ENCODE peak calls at places on chromosomes 5 and 9, in four cellular contexts. K is CD8-positive, alpha-beta memory T cell; P is Right ventricle myocardium superior; G is left ventricle myocardium superior. J is an unnamed sample.

GRCh38 chr5:98468188-98468869 is 305.1 kb upstream of the RGMB start:
- DNase-seq in K (no peak), P (no peak), G (no peak), J (no peak)

GRCh38 chr9:128026255-128027165 is 40.6 kb downstream of the NAIF1 start:
- DNase-seq in K (peak), P (no peak), G (no peak), J (peak)

GRCh38 chr9:16023466-16023865 is 470.6 kb downstream of the CCDC171 start:
- DNase-seq in K (no peak), P (no peak), G (no peak), J (no peak)

GRCh38 chr5:72541501-72542235 is 34.5 kb upstream of the ZNF366 start:
- DNase-seq in K (no peak), P (no peak), G (no peak), J (no peak)

GRCh38 chr9:84917366-84918063 is 248.0 kb downstream of the NTRK2 start:
- DNase-seq in K (no peak), P (no peak), G (no peak), J (no peak)

GRCh38 chr9:3962467-3962866 is 337.4 kb downstream of the GLIS3 start:
- DNase-seq in K (no peak), P (no peak), G (no peak), J (peak)

GRCh38 chr5:1089621-1090040 is 22.2 kb downstream of the SLC12A7 start:
- DNase-seq in K (no peak), P (no peak), G (no peak), J (no peak)

GRCh38 chr5:14054111-14054854 is 88.9 kb upstream of the TRIO start:
- DNase-seq in K (no peak), P (no peak), G (no peak), J (no peak)

GRCh38 chr5:96565843-96566242 is 96.3 kb upstream of the CAST start:
- DNase-seq in K (no peak), P (no peak), G (no peak), J (no peak)

GRCh38 chr9:109477269-109478203 is 20.6 kb downstream of the PTPN3 start:
- DNase-seq in K (no peak), P (no peak), G (no peak), J (peak)

GRCh38 chr9:21392270-21392669 is 7.1 kb upstream of the IFNA2 start:
- DNase-seq in K (no peak), P (no peak), G (no peak), J (no peak)

GRCh38 chr5:77679791-77680190 is 41.3 kb upstream of the OTP start:
- DNase-seq in K (no peak), P (no peak), G (no peak), J (no peak)

GRCh38 chr5:166013417-166013816 is 2278.0 kb upstream of the WWC1 start:
- DNase-seq in K (no peak), P (no peak), G (no peak), J (no peak)

GRCh38 chr9:98091735-98092632 is 27.0 kb downstream of the TRIM14 start:
- DNase-seq in K (no peak), P (no peak), G (no peak), J (no peak)

GRCh38 chr5:167207081-167207480 is 1084.4 kb upstream of the WWC1 start:
- DNase-seq in K (no peak), P (no peak), G (peak), J (no peak)

GRCh38 chr5:132013711-132014110 is 2.3 kb upstream of the ACSL6 start:
- DNase-seq in K (no peak), P (no peak), G (no peak), J (no peak)

GRCh38 chr9:32500768-32501167 is 25.2 kb downstream of the RIGI start:
- DNase-seq in K (no peak), P (no peak), G (no peak), J (no peak)

GRCh38 chr9:73370053-73370452 is 218.4 kb downstream of the ANXA1 start:
- DNase-seq in K (no peak), P (no peak), G (no peak), J (no peak)

GRCh38 chr9:128214571-128215490 is 11.7 kb downstream of the DNM1 start:
- DNase-seq in K (no peak), P (no peak), G (no peak), J (no peak)

GRCh38 chr5:132179410-132179809 is 48.2 kb downstream of the P4HA2 start:
- DNase-seq in K (no peak), P (no peak), G (no peak), J (no peak)

GRCh38 chr5:36392818-36393217 is 91.1 kb upstream of the RANBP3L start:
- DNase-seq in K (no peak), P (no peak), G (no peak), J (no peak)

GRCh38 chr5:169426674-169427250 is 125.8 kb upstream of the SLIT3 start:
- DNase-seq in K (no peak), P (no peak), G (no peak), J (no peak)

GRCh38 chr5:116764941-116765340 is 190.3 kb upstream of the SEMA6A start:
- DNase-seq in K (no peak), P (no peak), G (no peak), J (no peak)

GRCh38 chr5:37015795-37016666 is 139.5 kb downstream of the NIPBL start:
- DNase-seq in K (no peak), P (no peak), G (no peak), J (no peak)

GRCh38 chr9:82891321-82891720 is 171.6 kb downstream of the RASEF start:
- DNase-seq in K (no peak), P (no peak), G (no peak), J (no peak)

GRCh38 chr5:134184155-134185135 is 7.7 kb upstream of the SKP1 start:
- DNase-seq in K (peak), P (peak), G (peak), J (peak)

GRCh38 chr9:86126998-86127972 is 27.9 kb upstream of the GOLM1 start:
- DNase-seq in K (no peak), P (no peak), G (peak), J (peak)

GRCh38 chr5:178123094-178123986 is 7.5 kb upstream of the RMND5B start:
- DNase-seq in K (no peak), P (no peak), G (no peak), J (no peak)

GRCh38 chr5:72079288-72079687 is 28.0 kb upstream of the MAP1B start:
- DNase-seq in K (no peak), P (peak), G (peak), J (no peak)

GRCh38 chr9:75169623-75170022 is 81.3 kb downstream of the OSTF1 start:
- DNase-seq in K (no peak), P (no peak), G (no peak), J (no peak)

GRCh38 chr5:5288236-5288635 is 134.2 kb upstream of the ICE1 start:
- DNase-seq in K (no peak), P (no peak), G (no peak), J (no peak)

GRCh38 chr9:93675336-93676150 is 99.2 kb downstream of the PHF2 start:
- DNase-seq in K (no peak), P (peak), G (peak), J (no peak)

GRCh38 chr9:123871781-123872180 is 58.1 kb downstream of the DENND1A start:
- DNase-seq in K (no peak), P (no peak), G (no peak), J (no peak)

GRCh38 chr5:169667896-169668674 is 31.0 kb downstream of the DOCK2 start:
- DNase-seq in K (no peak), P (no peak), G (no peak), J (no peak)

GRCh38 chr5:155085282-155085990 is 71.9 kb downstream of the KIF4B start:
- DNase-seq in K (no peak), P (no peak), G (no peak), J (no peak)

GRCh38 chr5:179381691-179382090 is 36.4 kb upstream of the ADAMTS2 start:
- DNase-seq in K (no peak), P (no peak), G (no peak), J (no peak)

J was measured in HuH-7.5.